ENCODE peak calls at places on chromosomes 16 and 17, in four cellular contexts. One of them, this sample, is unnamed.

GRCh38 chr16:22915003-22915402 is 101.0 kb downstream of the HS3ST2 start:
- DNase-seq in pons: no peak
- DNase-seq in stimulated activated CD4-positive, alpha-beta T cell treated with anti-CD3 and anti-CD28 coated beads, Interleukin-4, amount 100 ng/mL, for 4 hours: no peak
- DNase-seq in AG08395: no peak
- DNase-seq in this sample: no peak

GRCh38 chr17:66713533-66714042 is 121.3 kb upstream of the CACNG5 start:
- DNase-seq in pons: no peak
- DNase-seq in stimulated activated CD4-positive, alpha-beta T cell treated with anti-CD3 and anti-CD28 coated beads, Interleukin-4, amount 100 ng/mL, for 4 hours: no peak
- DNase-seq in AG08395: no peak
- DNase-seq in this sample: no peak

GRCh38 chr17:8192070-8192815 is 2.3 kb upstream of the BORCS6 start:
- DNase-seq in pons: peak
- DNase-seq in stimulated activated CD4-positive, alpha-beta T cell treated with anti-CD3 and anti-CD28 coated beads, Interleukin-4, amount 100 ng/mL, for 4 hours: peak
- DNase-seq in AG08395: peak
- DNase-seq in this sample: peak

GRCh38 chr16:57537596-57538234 is 1.3 kb upstream of the CCDC102A start:
- DNase-seq in pons: peak
- DNase-seq in stimulated activated CD4-positive, alpha-beta T cell treated with anti-CD3 and anti-CD28 coated beads, Interleukin-4, amount 100 ng/mL, for 4 hours: no peak
- DNase-seq in AG08395: no peak
- DNase-seq in this sample: no peak

GRCh38 chr17:76635659-76636360 is 7.7 kb downstream of the ST6GALNAC1 start:
- DNase-seq in pons: no peak
- DNase-seq in stimulated activated CD4-positive, alpha-beta T cell treated with anti-CD3 and anti-CD28 coated beads, Interleukin-4, amount 100 ng/mL, for 4 hours: no peak
- DNase-seq in AG08395: peak
- DNase-seq in this sample: no peak

GRCh38 chr17:83192161-83192788 is 112.9 kb downstream of the METRNL start:
- DNase-seq in pons: no peak
- DNase-seq in stimulated activated CD4-positive, alpha-beta T cell treated with anti-CD3 and anti-CD28 coated beads, Interleukin-4, amount 100 ng/mL, for 4 hours: no peak
- DNase-seq in AG08395: peak
- DNase-seq in this sample: no peak

GRCh38 chr17:6853764-6854442 is 22.4 kb upstream of the TEKT1 start:
- DNase-seq in pons: no peak
- DNase-seq in stimulated activated CD4-positive, alpha-beta T cell treated with anti-CD3 and anti-CD28 coated beads, Interleukin-4, amount 100 ng/mL, for 4 hours: peak
- DNase-seq in AG08395: no peak
- DNase-seq in this sample: no peak

GRCh38 chr16:20968765-20969164 is 68.2 kb downstream of the LYRM1 start:
- DNase-seq in pons: no peak
- DNase-seq in stimulated activated CD4-positive, alpha-beta T cell treated with anti-CD3 and anti-CD28 coated beads, Interleukin-4, amount 100 ng/mL, for 4 hours: no peak
- DNase-seq in AG08395: no peak
- DNase-seq in this sample: no peak

GRCh38 chr16:21590287-21590686 is 9.1 kb upstream of the METTL9 start:
- DNase-seq in pons: peak
- DNase-seq in stimulated activated CD4-positive, alpha-beta T cell treated with anti-CD3 and anti-CD28 coated beads, Interleukin-4, amount 100 ng/mL, for 4 hours: no peak
- DNase-seq in AG08395: no peak
- DNase-seq in this sample: no peak

GRCh38 chr17:49753959-49754391 is 10.0 kb downstream of the FAM117A start:
- DNase-seq in pons: no peak
- DNase-seq in stimulated activated CD4-positive, alpha-beta T cell treated with anti-CD3 and anti-CD28 coated beads, Interleukin-4, amount 100 ng/mL, for 4 hours: no peak
- DNase-seq in AG08395: no peak
- DNase-seq in this sample: no peak

GRCh38 chr17:66858182-66859083 is 23.5 kb downstream of the CACNG5 start:
- DNase-seq in pons: no peak
- DNase-seq in stimulated activated CD4-positive, alpha-beta T cell treated with anti-CD3 and anti-CD28 coated beads, Interleukin-4, amount 100 ng/mL, for 4 hours: no peak
- DNase-seq in AG08395: no peak
- DNase-seq in this sample: no peak

GRCh38 chr17:74532115-74532514 is 840 bp upstream of the CD300LB start:
- DNase-seq in pons: peak
- DNase-seq in stimulated activated CD4-positive, alpha-beta T cell treated with anti-CD3 and anti-CD28 coated beads, Interleukin-4, amount 100 ng/mL, for 4 hours: no peak
- DNase-seq in AG08395: no peak
- DNase-seq in this sample: peak

GRCh38 chr16:57096192-57096591 is 3.8 kb downstream of the CPNE2 start:
- DNase-seq in pons: no peak
- DNase-seq in stimulated activated CD4-positive, alpha-beta T cell treated with anti-CD3 and anti-CD28 coated beads, Interleukin-4, amount 100 ng/mL, for 4 hours: no peak
- DNase-seq in AG08395: no peak
- DNase-seq in this sample: no peak

GRCh38 chr17:64230551-64231408 is 32.3 kb downstream of the TEX2 start:
- DNase-seq in pons: peak
- DNase-seq in stimulated activated CD4-positive, alpha-beta T cell treated with anti-CD3 and anti-CD28 coated beads, Interleukin-4, amount 100 ng/mL, for 4 hours: no peak
- DNase-seq in AG08395: peak
- DNase-seq in this sample: no peak

GRCh38 chr17:8001976-8002645 is at the start of gene GUCY2D:
- DNase-seq in pons: peak
- DNase-seq in stimulated activated CD4-positive, alpha-beta T cell treated with anti-CD3 and anti-CD28 coated beads, Interleukin-4, amount 100 ng/mL, for 4 hours: no peak
- DNase-seq in AG08395: no peak
- DNase-seq in this sample: no peak

GRCh38 chr17:33084755-33085154 is 93.1 kb downstream of the SPACA3 start:
- DNase-seq in pons: no peak
- DNase-seq in stimulated activated CD4-positive, alpha-beta T cell treated with anti-CD3 and anti-CD28 coated beads, Interleukin-4, amount 100 ng/mL, for 4 hours: no peak
- DNase-seq in AG08395: no peak
- DNase-seq in this sample: no peak

GRCh38 chr16:64392456-64392855 is 729.4 kb downstream of the CDH11 start:
- DNase-seq in pons: no peak
- DNase-seq in stimulated activated CD4-positive, alpha-beta T cell treated with anti-CD3 and anti-CD28 coated beads, Interleukin-4, amount 100 ng/mL, for 4 hours: no peak
- DNase-seq in AG08395: no peak
- DNase-seq in this sample: no peak